ENCODE peak calls at places on chromosomes 6 and 20, in seven cellular contexts. B, R, P, G, U, O and C are unnamed samples.

GRCh38 chr6:51866001-51866400 is 221.4 kb downstream of the PKHD1 start:
- ATAC-seq in P (no peak), R (no peak), O (no peak), B (no peak), G (no peak), U (no peak), C (no peak)

GRCh38 chr6:2737885-2738284 is 12.8 kb downstream of the MYLK4 start:
- ATAC-seq in R (no peak), U (no peak), P (no peak), G (no peak), O (no peak), B (no peak), C (no peak)

GRCh38 chr20:13333793-13334192 is 112.7 kb downstream of the ISM1 start:
- ATAC-seq in P (no peak), U (no peak), O (no peak), B (no peak), G (no peak), R (peak; percentile 88), C (no peak)

GRCh38 chr20:63552481-63553249 is 1.3 kb upstream of the FNDC11 start:
- ATAC-seq in B (peak; percentile 2), P (no peak), O (peak; percentile 70), R (no peak), G (peak; percentile 56), U (peak; percentile 21), C (peak; percentile 5)

GRCh38 chr6:56693246-56693607 is 50.5 kb upstream of the DST start:
- ATAC-seq in R (peak; percentile 66), P (no peak), O (no peak), U (no peak), B (peak; percentile 87), G (no peak), C (peak; percentile 47)

GRCh38 chr6:108797951-108798671 is 50.1 kb upstream of the ARMC2 start:
- ATAC-seq in G (peak; percentile 4), O (no peak), U (peak; percentile 31), B (no peak), R (no peak), P (no peak), C (no peak)

GRCh38 chr6:138011413-138011812 is 95.8 kb downstream of the PERP start:
- ATAC-seq in O (no peak), G (no peak), R (no peak), P (no peak), U (no peak), B (no peak), C (no peak)

GRCh38 chr6:98639236-98639635 is 195.1 kb upstream of the POU3F2 start:
- ATAC-seq in R (no peak), U (no peak), G (no peak), B (no peak), P (no peak), O (no peak), C (no peak)

GRCh38 chr6:154410619-154411044 is 54.0 kb upstream of the IPCEF1 start:
- ATAC-seq in R (peak; percentile 37), G (no peak), U (peak; percentile 53), O (no peak), P (peak; percentile 92), B (peak; percentile 92), C (peak; percentile 91)

GRCh38 chr6:128186724-128187123 is 285.9 kb upstream of the THEMIS start:
- ATAC-seq in B (no peak), U (no peak), P (no peak), R (no peak), O (no peak), G (no peak), C (no peak)